ENCODE peak calls at places on chromosomes 13 and 19, in nine cellular contexts. One of them, this sample, is unnamed. For H3K4me1, the result is how much of the 10 kb centered on the place peaks cover.

GRCh38 chr19:18496980-18497256 is 25.0 kb downstream of the ELL start:
- DNase-seq in psoas muscle: no peak
- DNase-seq in cardiac muscle cell: no peak
- DNase-seq in upper lobe of right lung: no peak
- DNase-seq in CD8-positive, alpha-beta T cell: no peak
- DNase-seq in heart left ventricle: no peak
- DNase-seq in tibial nerve: no peak
- DNase-seq in transverse colon: no peak
- DNase-seq in body of pancreas: no peak
- DNase-seq in this sample: no peak

GRCh38 chr19:40862785-40863184 is 12.5 kb upstream of the CYP2A6 start:
- DNase-seq in heart left ventricle: no peak
- DNase-seq in transverse colon: no peak
- DNase-seq in cardiac muscle cell: no peak
- DNase-seq in upper lobe of right lung: no peak
- DNase-seq in tibial nerve: no peak
- DNase-seq in psoas muscle: no peak
- DNase-seq in body of pancreas: no peak
- DNase-seq in CD8-positive, alpha-beta T cell: no peak
- DNase-seq in this sample: no peak

GRCh38 chr13:48843630-48844380 is 131.9 kb upstream of the FNDC3A start:
- DNase-seq in heart left ventricle: no peak
- DNase-seq in cardiac muscle cell: no peak
- DNase-seq in body of pancreas: no peak
- DNase-seq in psoas muscle: no peak
- DNase-seq in tibial nerve: no peak
- DNase-seq in transverse colon: no peak
- DNase-seq in upper lobe of right lung: no peak
- DNase-seq in CD8-positive, alpha-beta T cell: no peak
- DNase-seq in this sample: no peak

GRCh38 chr19:9309974-9310446 is 372 bp upstream of the ZNF699 start:
- DNase-seq in upper lobe of right lung: peak
- DNase-seq in tibial nerve: peak
- DNase-seq in psoas muscle: peak
- DNase-seq in transverse colon: peak
- DNase-seq in body of pancreas: peak
- DNase-seq in cardiac muscle cell: peak
- DNase-seq in heart left ventricle: peak
- DNase-seq in CD8-positive, alpha-beta T cell: no peak
- DNase-seq in this sample: peak

GRCh38 chr19:17564783-17565182 is 9.3 kb downstream of the COLGALT1 start:
- DNase-seq in cardiac muscle cell: peak
- DNase-seq in CD8-positive, alpha-beta T cell: no peak
- DNase-seq in tibial nerve: no peak
- DNase-seq in upper lobe of right lung: no peak
- DNase-seq in transverse colon: no peak
- DNase-seq in body of pancreas: no peak
- DNase-seq in psoas muscle: no peak
- DNase-seq in heart left ventricle: no peak
- DNase-seq in this sample: no peak

GRCh38 chr13:40755082-40755755 is 15.8 kb downstream of the MRPS31 start:
- DNase-seq in psoas muscle: no peak
- DNase-seq in cardiac muscle cell: no peak
- DNase-seq in tibial nerve: no peak
- DNase-seq in body of pancreas: no peak
- DNase-seq in heart left ventricle: no peak
- DNase-seq in CD8-positive, alpha-beta T cell: no peak
- DNase-seq in upper lobe of right lung: no peak
- DNase-seq in transverse colon: peak
- DNase-seq in this sample: no peak

GRCh38 chr19:21358768-21359451 is at the start of gene ZNF738:
- DNase-seq in psoas muscle: peak
- DNase-seq in cardiac muscle cell: peak
- DNase-seq in heart left ventricle: peak
- DNase-seq in transverse colon: peak
- DNase-seq in upper lobe of right lung: peak
- DNase-seq in body of pancreas: peak
- DNase-seq in CD8-positive, alpha-beta T cell: peak
- DNase-seq in tibial nerve: peak
- DNase-seq in this sample: peak

GRCh38 chr13:101384929-101385328 is 31.4 kb downstream of the NALCN start:
- DNase-seq in transverse colon: no peak
- DNase-seq in cardiac muscle cell: no peak
- DNase-seq in body of pancreas: no peak
- DNase-seq in psoas muscle: no peak
- DNase-seq in tibial nerve: no peak
- DNase-seq in CD8-positive, alpha-beta T cell: no peak
- DNase-seq in heart left ventricle: no peak
- DNase-seq in upper lobe of right lung: no peak
- DNase-seq in this sample: no peak

GRCh38 chr13:112799394-112799793 is 109.6 kb downstream of the ATP11A start:
- DNase-seq in psoas muscle: no peak
- DNase-seq in upper lobe of right lung: no peak
- DNase-seq in transverse colon: no peak
- DNase-seq in cardiac muscle cell: no peak
- DNase-seq in tibial nerve: no peak
- DNase-seq in CD8-positive, alpha-beta T cell: peak
- DNase-seq in heart left ventricle: no peak
- DNase-seq in body of pancreas: no peak
- DNase-seq in this sample: peak

GRCh38 chr13:111370147-111370546 is 49.7 kb downstream of the TEX29 start:
- DNase-seq in tibial nerve: no peak
- DNase-seq in heart left ventricle: no peak
- DNase-seq in psoas muscle: no peak
- DNase-seq in body of pancreas: no peak
- DNase-seq in transverse colon: no peak
- DNase-seq in upper lobe of right lung: no peak
- DNase-seq in CD8-positive, alpha-beta T cell: no peak
- DNase-seq in cardiac muscle cell: no peak
- DNase-seq in this sample: no peak

GRCh38 chr19:35959040-35959967 is 23.1 kb downstream of the LRFN3 start:
- DNase-seq in transverse colon: peak
- DNase-seq in tibial nerve: no peak
- DNase-seq in upper lobe of right lung: peak
- DNase-seq in CD8-positive, alpha-beta T cell: peak
- DNase-seq in body of pancreas: no peak
- DNase-seq in heart left ventricle: peak
- DNase-seq in psoas muscle: peak
- DNase-seq in cardiac muscle cell: no peak
- DNase-seq in this sample: no peak

GRCh38 chr19:42466521-42467436 is 24.0 kb upstream of the CXCL17 start:
- DNase-seq in psoas muscle: no peak
- DNase-seq in cardiac muscle cell: no peak
- DNase-seq in tibial nerve: no peak
- DNase-seq in heart left ventricle: no peak
- DNase-seq in transverse colon: no peak
- DNase-seq in CD8-positive, alpha-beta T cell: no peak
- DNase-seq in upper lobe of right lung: no peak
- DNase-seq in body of pancreas: no peak
- DNase-seq in this sample: no peak

GRCh38 chr19:926595-927043 is 784 bp downstream of the ARID3A start:
- DNase-seq in cardiac muscle cell: peak
- DNase-seq in psoas muscle: peak
- DNase-seq in transverse colon: peak
- DNase-seq in body of pancreas: peak
- DNase-seq in heart left ventricle: peak
- DNase-seq in upper lobe of right lung: peak
- DNase-seq in tibial nerve: no peak
- DNase-seq in CD8-positive, alpha-beta T cell: no peak
- DNase-seq in this sample: peak

GRCh38 chr13:42752731-42753130 is 28.7 kb upstream of the FAM216B start:
- DNase-seq in heart left ventricle: no peak
- DNase-seq in CD8-positive, alpha-beta T cell: no peak
- DNase-seq in transverse colon: no peak
- DNase-seq in tibial nerve: no peak
- DNase-seq in psoas muscle: no peak
- DNase-seq in cardiac muscle cell: no peak
- DNase-seq in body of pancreas: no peak
- DNase-seq in upper lobe of right lung: no peak
- DNase-seq in this sample: no peak

GRCh38 chr13:97339019-97339988 is 94.7 kb upstream of the RAP2A start:
- DNase-seq in transverse colon: peak
- DNase-seq in upper lobe of right lung: no peak
- DNase-seq in heart left ventricle: peak
- DNase-seq in psoas muscle: no peak
- DNase-seq in cardiac muscle cell: peak
- DNase-seq in tibial nerve: no peak
- DNase-seq in body of pancreas: no peak
- DNase-seq in CD8-positive, alpha-beta T cell: no peak
- DNase-seq in this sample: peak

GRCh38 chr13:97341135-97341534 is 92.8 kb upstream of the RAP2A start:
- DNase-seq in CD8-positive, alpha-beta T cell: no peak
- DNase-seq in heart left ventricle: no peak
- DNase-seq in psoas muscle: no peak
- DNase-seq in tibial nerve: no peak
- DNase-seq in upper lobe of right lung: no peak
- DNase-seq in body of pancreas: no peak
- DNase-seq in cardiac muscle cell: no peak
- DNase-seq in transverse colon: no peak
- DNase-seq in this sample: no peak

GRCh38 chr13:97342136-97342535 is 91.8 kb upstream of the RAP2A start:
- DNase-seq in cardiac muscle cell: no peak
- DNase-seq in psoas muscle: no peak
- DNase-seq in upper lobe of right lung: no peak
- DNase-seq in heart left ventricle: no peak
- DNase-seq in tibial nerve: no peak
- DNase-seq in body of pancreas: no peak
- DNase-seq in CD8-positive, alpha-beta T cell: no peak
- DNase-seq in transverse colon: no peak
- DNase-seq in this sample: no peak

GRCh38 chr13:97339989-97340361 is 94.0 kb upstream of the RAP2A start:
- DNase-seq in psoas muscle: no peak
- DNase-seq in transverse colon: no peak
- DNase-seq in CD8-positive, alpha-beta T cell: no peak
- DNase-seq in tibial nerve: no peak
- DNase-seq in body of pancreas: no peak
- DNase-seq in cardiac muscle cell: peak
- DNase-seq in heart left ventricle: no peak
- DNase-seq in upper lobe of right lung: no peak
- DNase-seq in this sample: no peak

DNA sequence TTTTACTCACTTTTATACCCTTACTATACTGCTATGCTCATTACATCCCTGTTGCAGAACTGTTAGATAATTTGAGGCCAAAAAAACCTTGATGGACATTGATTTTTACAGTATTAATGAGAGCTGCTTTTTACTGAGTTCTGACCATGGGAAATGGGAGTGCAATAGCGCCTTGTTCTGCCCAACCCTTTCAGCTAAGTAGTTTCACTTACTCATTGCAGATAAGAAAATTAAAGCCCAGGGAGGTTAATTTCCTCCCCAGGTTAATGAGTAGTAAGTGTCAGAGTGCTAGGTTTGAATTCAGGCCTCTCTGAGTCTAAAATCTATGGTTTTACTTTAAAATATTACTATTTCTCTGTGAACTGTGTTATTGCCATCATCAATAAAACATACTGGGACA is 93.6 kb upstream of the RAP2A start:
- DNase-seq in cardiac muscle cell: no peak
- DNase-seq in CD8-positive, alpha-beta T cell: no peak
- DNase-seq in psoas muscle: no peak
- DNase-seq in heart left ventricle: no peak
- DNase-seq in upper lobe of right lung: no peak
- DNase-seq in transverse colon: no peak
- DNase-seq in tibial nerve: no peak
- DNase-seq in body of pancreas: no peak
- DNase-seq in this sample: no peak
- H3K27ac ChIP-seq in cardiac muscle cell: peak
- H3K27ac ChIP-seq in CD8-positive, alpha-beta T cell: no peak
- H3K27ac ChIP-seq in psoas muscle: no peak
- H3K27ac ChIP-seq in heart left ventricle: no peak
- H3K27ac ChIP-seq in upper lobe of right lung: no peak
- H3K27ac ChIP-seq in transverse colon: peak
- H3K27ac ChIP-seq in tibial nerve: peak
- H3K27ac ChIP-seq in body of pancreas: peak
- H3K27ac ChIP-seq in this sample: no peak

DNA sequence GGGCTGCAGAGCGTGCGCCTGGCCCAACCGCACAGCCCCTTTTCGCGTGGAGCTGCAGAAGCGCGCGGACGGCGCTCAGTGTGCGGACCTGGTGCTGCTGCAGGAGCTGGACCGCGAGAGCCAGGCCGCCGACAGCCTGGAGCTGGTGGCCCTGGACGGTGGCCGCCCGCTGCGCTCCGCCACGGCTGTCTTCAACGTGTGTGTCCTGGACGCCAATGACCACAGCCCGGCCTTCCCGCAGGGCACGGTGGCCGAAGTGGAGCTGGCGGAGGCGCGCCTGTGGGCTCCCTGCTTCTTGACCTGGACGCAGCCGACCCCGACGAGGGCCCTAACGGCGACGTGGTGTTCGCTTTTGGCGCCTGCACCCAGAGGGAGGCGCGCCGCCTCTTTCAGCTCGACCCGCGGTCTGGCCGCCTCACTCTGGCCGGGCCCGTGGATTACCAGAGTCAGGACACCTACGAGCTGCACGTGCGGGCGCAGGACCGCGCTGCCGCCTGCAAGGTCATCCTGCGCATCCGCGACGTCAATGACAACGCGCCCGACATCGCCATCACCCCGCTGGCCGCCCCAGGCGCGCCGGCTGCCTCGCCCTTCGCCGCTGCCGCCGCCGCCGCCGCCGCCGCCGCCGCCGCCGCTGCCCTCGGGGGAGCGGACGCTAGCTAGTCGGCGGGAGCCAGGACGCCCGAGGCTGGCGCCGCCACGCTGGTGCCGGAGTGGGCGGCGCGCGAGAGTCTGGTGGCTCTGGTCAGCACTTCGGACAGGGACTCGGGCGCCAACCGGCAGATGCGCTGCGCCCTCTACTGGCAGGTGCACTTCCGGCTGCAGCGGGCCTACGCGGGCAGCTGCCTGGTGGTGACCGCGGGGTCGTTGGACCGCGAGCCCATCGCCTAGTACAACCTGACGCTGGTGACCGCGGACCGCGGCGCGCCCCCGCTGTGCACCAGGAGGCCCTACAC is 172.2 kb downstream of the OLFM4 start:
- DNase-seq in tibial nerve: no peak
- DNase-seq in CD8-positive, alpha-beta T cell: no peak
- DNase-seq in upper lobe of right lung: peak
- DNase-seq in body of pancreas: peak
- DNase-seq in cardiac muscle cell: peak
- DNase-seq in psoas muscle: peak
- DNase-seq in transverse colon: peak
- DNase-seq in heart left ventricle: peak
- DNase-seq in this sample: no peak
- TF ChIP-seq CTCF in tibial nerve: peak
- TF ChIP-seq CTCF in CD8-positive, alpha-beta T cell: no peak
- TF ChIP-seq CTCF in upper lobe of right lung: peak
- TF ChIP-seq CTCF in body of pancreas: peak
- TF ChIP-seq CTCF in cardiac muscle cell: peak
- TF ChIP-seq CTCF in psoas muscle: peak
- TF ChIP-seq CTCF in transverse colon: peak
- TF ChIP-seq CTCF in heart left ventricle: peak
- TF ChIP-seq CTCF in this sample: peak

GRCh38 chr19:53881482-53882390 is at the start of gene PRKCG:
- DNase-seq in CD8-positive, alpha-beta T cell: peak
- DNase-seq in psoas muscle: peak
- DNase-seq in cardiac muscle cell: peak
- DNase-seq in body of pancreas: peak
- DNase-seq in transverse colon: peak
- DNase-seq in heart left ventricle: peak
- DNase-seq in upper lobe of right lung: peak
- DNase-seq in tibial nerve: no peak
- DNase-seq in this sample: no peak
- H3K4me1 ChIP-seq in CD8-positive, alpha-beta T cell: half or more
- H3K4me1 ChIP-seq in psoas muscle: under half
- H3K4me1 ChIP-seq in cardiac muscle cell: under half
- H3K4me1 ChIP-seq in body of pancreas: under half
- H3K4me1 ChIP-seq in transverse colon: under half
- H3K4me1 ChIP-seq in heart left ventricle: under half
- H3K4me1 ChIP-seq in upper lobe of right lung: under half
- H3K4me1 ChIP-seq in tibial nerve: under half
- H3K4me1 ChIP-seq in this sample: under half

GRCh38 chr19:46721269-46722003 is 4.5 kb upstream of the PRKD2 start:
- DNase-seq in tibial nerve: no peak
- DNase-seq in body of pancreas: no peak
- DNase-seq in transverse colon: no peak
- DNase-seq in cardiac muscle cell: no peak
- DNase-seq in heart left ventricle: no peak
- DNase-seq in CD8-positive, alpha-beta T cell: no peak
- DNase-seq in upper lobe of right lung: peak
- DNase-seq in psoas muscle: no peak
- DNase-seq in this sample: no peak
- H3K27ac ChIP-seq in tibial nerve: no peak
- H3K27ac ChIP-seq in body of pancreas: no peak
- H3K27ac ChIP-seq in transverse colon: no peak
- H3K27ac ChIP-seq in cardiac muscle cell: no peak
- H3K27ac ChIP-seq in heart left ventricle: no peak
- H3K27ac ChIP-seq in CD8-positive, alpha-beta T cell: no peak
- H3K27ac ChIP-seq in upper lobe of right lung: no peak
- H3K27ac ChIP-seq in psoas muscle: no peak
- H3K27ac ChIP-seq in this sample: no peak

This sample was measured in right atrium auricular region.